ENCODE peak calls at places on chromosomes 5 and 9, in six cellular contexts. One of them, this sample, is unnamed.

GRCh38 chr9:113501821-113502220 is 38.3 kb downstream of the RGS3 start:
- DNase-seq in RWPE2: no peak
- DNase-seq in mammary epithelial cell: no peak
- DNase-seq in endodermal cell: no peak
- DNase-seq in heart right ventricle: no peak
- DNase-seq in spleen: no peak
- DNase-seq in this sample: no peak

GRCh38 chr5:180784497-180785097 is 18.0 kb downstream of the MGAT1 start:
- DNase-seq in mammary epithelial cell: peak; percentile 57
- DNase-seq in spleen: peak; percentile 91
- DNase-seq in RWPE2: no peak
- DNase-seq in endodermal cell: peak; percentile 89
- DNase-seq in heart right ventricle: peak; percentile 77
- DNase-seq in this sample: peak; percentile 89

GRCh38 chr9:123725389-123725788 is 204.5 kb downstream of the DENND1A start:
- DNase-seq in RWPE2: no peak
- DNase-seq in mammary epithelial cell: no peak
- DNase-seq in heart right ventricle: peak; percentile 30
- DNase-seq in endodermal cell: peak; percentile 54
- DNase-seq in spleen: no peak
- DNase-seq in this sample: no peak

GRCh38 chr9:131813116-131813515 is 73.2 kb upstream of the RAPGEF1 start:
- DNase-seq in RWPE2: no peak
- DNase-seq in endodermal cell: no peak
- DNase-seq in mammary epithelial cell: no peak
- DNase-seq in spleen: no peak
- DNase-seq in heart right ventricle: no peak
- DNase-seq in this sample: no peak

GRCh38 chr9:126131066-126132010 is 195.3 kb upstream of the MVB12B start:
- DNase-seq in heart right ventricle: no peak
- DNase-seq in RWPE2: no peak
- DNase-seq in spleen: peak; percentile 9
- DNase-seq in endodermal cell: peak; percentile 31
- DNase-seq in mammary epithelial cell: no peak
- DNase-seq in this sample: no peak

GRCh38 chr9:21904371-21904770 is 89.8 kb downstream of the CDKN2A start:
- DNase-seq in RWPE2: no peak
- DNase-seq in spleen: no peak
- DNase-seq in heart right ventricle: no peak
- DNase-seq in mammary epithelial cell: no peak
- DNase-seq in endodermal cell: no peak
- DNase-seq in this sample: no peak

GRCh38 chr9:34185778-34186551 is 7.1 kb downstream of the UBAP1 start:
- DNase-seq in heart right ventricle: no peak
- DNase-seq in endodermal cell: no peak
- DNase-seq in spleen: no peak
- DNase-seq in mammary epithelial cell: peak; percentile 97
- DNase-seq in RWPE2: no peak
- DNase-seq in this sample: peak; percentile 52

GRCh38 chr5:59483971-59484472 is 409.5 kb downstream of the PDE4D start:
- DNase-seq in heart right ventricle: no peak
- DNase-seq in endodermal cell: no peak
- DNase-seq in mammary epithelial cell: peak; percentile 68
- DNase-seq in RWPE2: no peak
- DNase-seq in spleen: no peak
- DNase-seq in this sample: no peak

GRCh38 chr5:14983666-14984441 is 112.3 kb upstream of the ANKH start:
- DNase-seq in mammary epithelial cell: no peak
- DNase-seq in heart right ventricle: no peak
- DNase-seq in endodermal cell: no peak
- DNase-seq in spleen: no peak
- DNase-seq in RWPE2: no peak
- DNase-seq in this sample: no peak

GRCh38 chr5:56507348-56507930 is 274.3 kb upstream of the ANKRD55 start:
- DNase-seq in RWPE2: no peak
- DNase-seq in mammary epithelial cell: no peak
- DNase-seq in endodermal cell: no peak
- DNase-seq in heart right ventricle: no peak
- DNase-seq in spleen: no peak
- DNase-seq in this sample: no peak

GRCh38 chr9:90038778-90039177 is 434.0 kb downstream of the GADD45G start:
- DNase-seq in heart right ventricle: no peak
- DNase-seq in endodermal cell: peak; percentile 44
- DNase-seq in RWPE2: no peak
- DNase-seq in mammary epithelial cell: no peak
- DNase-seq in spleen: peak; percentile 42
- DNase-seq in this sample: no peak

GRCh38 chr9:127936347-127936852 is 1.3 kb downstream of the DPM2 start:
- DNase-seq in heart right ventricle: peak; percentile 8
- DNase-seq in spleen: no peak
- DNase-seq in endodermal cell: no peak
- DNase-seq in RWPE2: no peak
- DNase-seq in mammary epithelial cell: no peak
- DNase-seq in this sample: no peak

GRCh38 chr5:153816870-153817269 is 221.8 kb downstream of the FAM114A2 start:
- DNase-seq in endodermal cell: no peak
- DNase-seq in mammary epithelial cell: no peak
- DNase-seq in RWPE2: no peak
- DNase-seq in heart right ventricle: no peak
- DNase-seq in spleen: no peak
- DNase-seq in this sample: no peak

GRCh38 chr9:69174645-69175487 is 789 bp downstream of the TJP2 start:
- DNase-seq in heart right ventricle: no peak
- DNase-seq in RWPE2: peak; percentile 86
- DNase-seq in mammary epithelial cell: peak; percentile 97
- DNase-seq in spleen: no peak
- DNase-seq in endodermal cell: peak; percentile 75
- DNase-seq in this sample: peak; percentile 41

GRCh38 chr5:134141346-134142050 is 27.0 kb downstream of the TCF7 start:
- DNase-seq in mammary epithelial cell: peak; percentile 19
- DNase-seq in heart right ventricle: no peak
- DNase-seq in spleen: peak; percentile 47
- DNase-seq in endodermal cell: peak; percentile 55
- DNase-seq in RWPE2: no peak
- DNase-seq in this sample: peak; percentile 4

GRCh38 chr9:93295031-93295430 is 111.1 kb downstream of the WNK2 start:
- DNase-seq in heart right ventricle: no peak
- DNase-seq in endodermal cell: peak; percentile 42
- DNase-seq in RWPE2: no peak
- DNase-seq in spleen: peak; percentile 74
- DNase-seq in mammary epithelial cell: no peak
- DNase-seq in this sample: no peak

GRCh38 chr5:66814146-66814991 is 218.2 kb downstream of the MAST4 start:
- DNase-seq in mammary epithelial cell: peak; percentile 66
- DNase-seq in RWPE2: no peak
- DNase-seq in endodermal cell: peak; percentile 76
- DNase-seq in heart right ventricle: no peak
- DNase-seq in spleen: no peak
- DNase-seq in this sample: no peak

GRCh38 chr9:127059030-127059429 is 63.4 kb downstream of the ANGPTL2 start:
- DNase-seq in spleen: no peak
- DNase-seq in endodermal cell: no peak
- DNase-seq in mammary epithelial cell: no peak
- DNase-seq in RWPE2: no peak
- DNase-seq in heart right ventricle: no peak
- DNase-seq in this sample: no peak

GRCh38 chr5:14665110-14665822 is 748 bp downstream of the OTULIN start:
- DNase-seq in mammary epithelial cell: peak; percentile 39
- DNase-seq in RWPE2: no peak
- DNase-seq in spleen: peak; percentile 84
- DNase-seq in endodermal cell: peak; percentile 77
- DNase-seq in heart right ventricle: peak; percentile 30
- DNase-seq in this sample: peak; percentile 48

GRCh38 chr5:134446938-134447337 is 35.3 kb upstream of the CDKN2AIPNL start:
- DNase-seq in mammary epithelial cell: no peak
- DNase-seq in endodermal cell: peak; percentile 58
- DNase-seq in RWPE2: no peak
- DNase-seq in heart right ventricle: no peak
- DNase-seq in spleen: peak; percentile 76
- DNase-seq in this sample: no peak

GRCh38 chr9:110133608-110134214 is 74.2 kb downstream of the C9orf152 start:
- DNase-seq in endodermal cell: no peak
- DNase-seq in spleen: no peak
- DNase-seq in heart right ventricle: no peak
- DNase-seq in RWPE2: no peak
- DNase-seq in mammary epithelial cell: peak; percentile 85
- DNase-seq in this sample: no peak

GRCh38 chr5:97629281-97629680 is 446.2 kb upstream of the RIOK2 start:
- DNase-seq in endodermal cell: no peak
- DNase-seq in RWPE2: no peak
- DNase-seq in mammary epithelial cell: peak; percentile 69
- DNase-seq in heart right ventricle: peak; percentile 26
- DNase-seq in spleen: no peak
- DNase-seq in this sample: peak; percentile 69

GRCh38 chr9:125378778-125379177 is 117.2 kb downstream of the GAPVD1 start:
- DNase-seq in mammary epithelial cell: no peak
- DNase-seq in RWPE2: no peak
- DNase-seq in endodermal cell: no peak
- DNase-seq in heart right ventricle: no peak
- DNase-seq in spleen: peak; percentile 2
- DNase-seq in this sample: no peak

GRCh38 chr5:82164109-82164956 is 113.8 kb downstream of the RPS23 start:
- DNase-seq in endodermal cell: no peak
- DNase-seq in spleen: no peak
- DNase-seq in mammary epithelial cell: peak; percentile 34
- DNase-seq in RWPE2: no peak
- DNase-seq in heart right ventricle: no peak
- DNase-seq in this sample: no peak

GRCh38 chr9:123843703-123844102 is 86.2 kb downstream of the DENND1A start:
- DNase-seq in spleen: no peak
- DNase-seq in heart right ventricle: no peak
- DNase-seq in mammary epithelial cell: no peak
- DNase-seq in RWPE2: no peak
- DNase-seq in endodermal cell: no peak
- DNase-seq in this sample: no peak

GRCh38 chr9:101566904-101567724 is 27.7 kb downstream of the PPP3R2 start:
- DNase-seq in RWPE2: no peak
- DNase-seq in heart right ventricle: no peak
- DNase-seq in spleen: no peak
- DNase-seq in mammary epithelial cell: peak; percentile 24
- DNase-seq in endodermal cell: peak; percentile 67
- DNase-seq in this sample: no peak

GRCh38 chr5:180112101-180112861 is 40.7 kb upstream of the RNF130 start:
- DNase-seq in RWPE2: no peak
- DNase-seq in mammary epithelial cell: no peak
- DNase-seq in spleen: peak; percentile 56
- DNase-seq in endodermal cell: peak; percentile 51
- DNase-seq in heart right ventricle: no peak
- DNase-seq in this sample: no peak

DNA sequence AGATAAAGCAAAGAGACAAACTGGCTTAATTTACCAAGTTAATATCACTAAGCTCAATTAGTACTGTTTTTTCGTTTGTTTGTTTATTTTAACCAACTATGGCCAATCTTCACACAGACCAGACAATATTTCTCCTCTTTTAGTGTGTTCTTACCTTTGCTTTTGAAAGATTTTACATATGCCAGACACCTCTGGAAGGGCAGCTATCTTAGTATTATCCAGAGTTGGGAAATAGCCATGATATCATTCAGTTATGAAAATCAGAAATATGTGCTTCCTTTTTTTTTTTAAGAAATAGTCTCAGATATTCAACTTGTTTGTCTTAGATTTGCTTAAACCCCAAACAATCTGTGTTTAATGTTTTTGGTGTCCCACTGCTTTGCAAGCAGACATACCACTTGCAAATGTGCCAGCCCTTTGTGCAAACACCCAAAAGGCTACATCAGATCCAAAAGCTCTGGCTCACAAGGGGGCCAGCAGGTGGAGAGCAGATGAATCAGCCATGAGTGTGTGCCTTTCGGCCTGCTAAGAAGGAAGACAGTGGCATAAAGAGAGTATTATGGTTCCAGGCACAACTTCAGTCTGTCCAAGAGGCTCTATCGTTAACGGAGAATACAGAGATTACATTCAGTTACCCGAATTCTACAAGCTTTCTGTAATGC is 147.6 kb downstream of the EFNA5 start:
- DNase-seq in RWPE2: no peak
- DNase-seq in heart right ventricle: no peak
- DNase-seq in spleen: no peak
- DNase-seq in mammary epithelial cell: peak; percentile 66
- DNase-seq in endodermal cell: no peak
- DNase-seq in this sample: no peak
- H3K4me3 ChIP-seq in RWPE2: no peak overlapping the region
- H3K4me3 ChIP-seq in heart right ventricle: no peak overlapping the region
- H3K4me3 ChIP-seq in spleen: no peak overlapping the region
- H3K4me3 ChIP-seq in mammary epithelial cell: no peak overlapping the region
- H3K4me3 ChIP-seq in endodermal cell: no peak overlapping the region
- H3K4me3 ChIP-seq in this sample: no peak overlapping the region

GRCh38 chr5:32332361-32332760 is 19.6 kb upstream of the MTMR12 start:
- DNase-seq in endodermal cell: no peak
- DNase-seq in spleen: no peak
- DNase-seq in RWPE2: no peak
- DNase-seq in heart right ventricle: no peak
- DNase-seq in mammary epithelial cell: no peak
- DNase-seq in this sample: no peak
- H3K4me1 ChIP-seq in endodermal cell: peaks cover 3% of the 10 kb centered on the region
- H3K4me1 ChIP-seq in spleen: no peaks in the 10 kb centered on the region
- H3K4me1 ChIP-seq in RWPE2: peaks cover 6% of the 10 kb centered on the region
- H3K4me1 ChIP-seq in heart right ventricle: no peaks in the 10 kb centered on the region
- H3K4me1 ChIP-seq in mammary epithelial cell: peaks cover 6% of the 10 kb centered on the region
- H3K4me1 ChIP-seq in this sample: no peaks in the 10 kb centered on the region

DNA sequence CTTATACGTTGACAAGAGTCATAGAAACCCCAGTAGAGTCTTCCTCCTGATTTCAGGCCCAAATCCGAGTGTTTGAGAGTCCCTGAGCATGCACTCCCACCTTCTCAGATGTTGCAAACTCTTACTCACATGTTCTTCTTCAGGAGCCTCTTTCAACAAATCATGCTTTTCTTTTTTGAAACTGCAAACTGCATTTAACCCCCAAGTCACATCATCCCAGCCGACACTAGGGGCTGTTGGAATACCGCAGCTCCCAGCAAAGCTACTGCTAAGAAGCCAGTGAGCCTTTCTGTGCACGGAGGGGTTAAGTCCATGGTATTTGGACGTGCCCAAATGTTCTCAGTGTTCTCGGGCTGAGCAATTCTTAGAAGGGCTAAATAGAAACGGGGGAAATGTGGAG is 282.9 kb downstream of the NFIB start:
- DNase-seq in spleen: no peak
- DNase-seq in RWPE2: no peak
- DNase-seq in heart right ventricle: peak; percentile 18
- DNase-seq in mammary epithelial cell: no peak
- DNase-seq in endodermal cell: peak; percentile 63
- DNase-seq in this sample: no peak
- H3K4me3 ChIP-seq in spleen: no peak overlapping the region
- H3K4me3 ChIP-seq in RWPE2: no peak overlapping the region
- H3K4me3 ChIP-seq in heart right ventricle: peak overlapping the region; percentile 17
- H3K4me3 ChIP-seq in mammary epithelial cell: no peak overlapping the region
- H3K4me3 ChIP-seq in endodermal cell: no peak overlapping the region
- H3K4me3 ChIP-seq in this sample: peak overlapping the region; percentile 52

DNA sequence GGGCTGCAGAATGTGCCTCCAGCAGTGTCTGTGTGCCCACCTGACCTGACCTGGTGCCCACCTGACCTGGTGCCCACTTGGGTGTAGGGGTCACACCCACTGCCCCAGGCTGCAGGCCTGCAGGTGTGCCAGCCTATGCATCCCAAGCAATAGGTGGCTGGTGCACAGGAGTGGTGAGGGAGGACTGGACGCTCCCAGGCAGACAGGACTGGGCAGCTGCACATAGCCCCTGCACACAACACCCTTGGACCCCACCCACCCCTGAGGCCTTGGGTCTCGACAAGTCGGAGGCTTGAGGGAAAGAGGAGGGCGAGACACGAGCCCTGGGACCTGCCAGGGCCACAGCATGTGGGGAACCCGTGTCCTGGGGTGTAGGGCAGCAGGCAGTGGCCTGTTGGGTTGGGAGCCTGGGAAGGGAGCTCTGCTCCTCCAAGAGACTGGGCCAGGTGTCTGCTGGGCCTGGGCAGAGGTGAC is 10.8 kb upstream of the NRARP start:
- DNase-seq in heart right ventricle: peak; percentile 10
- DNase-seq in RWPE2: peak; percentile 60
- DNase-seq in endodermal cell: peak; percentile 46
- DNase-seq in mammary epithelial cell: no peak
- DNase-seq in spleen: peak; percentile 68
- DNase-seq in this sample: no peak
- H3K4me1 ChIP-seq in heart right ventricle: peaks cover 18% of the 10 kb centered on the region
- H3K4me1 ChIP-seq in RWPE2: peaks cover 18% of the 10 kb centered on the region
- H3K4me1 ChIP-seq in endodermal cell: peaks cover 5% of the 10 kb centered on the region
- H3K4me1 ChIP-seq in mammary epithelial cell: peaks cover 23% of the 10 kb centered on the region
- H3K4me1 ChIP-seq in spleen: peaks cover 33% of the 10 kb centered on the region
- H3K4me1 ChIP-seq in this sample: peaks cover 14% of the 10 kb centered on the region

This sample was measured in heart left ventricle.